ENCODE peak calls at places on chromosomes 3 and 15, in eight cellular contexts. J is Panc1, V is right lobe of liver, L is fibroblast of mammary gland, O is pancreas, R is nephron progenitor cell, I is kidney, H is WTC11. S is an unnamed sample.
A peak's percentile ranks its signal among the peaks of the same experiment; 100 is the strongest.

GRCh38 chr15:55241895-55242294 is 45.2 kb upstream of the RSL24D1 start:
- DNase-seq in J (no peak), V (no peak), L (peak; percentile 57), O (no peak), R (no peak), I (no peak), H (no peak), S (no peak)

GRCh38 chr3:52934626-52935530 is 37.5 kb upstream of the STIMATE start:
- DNase-seq in J (peak; percentile 24), V (peak; percentile 56), L (peak; percentile 69), O (peak; percentile 34), R (peak; percentile 44), I (no peak), H (peak; percentile 43), S (peak; percentile 29)

GRCh38 chr3:53169045-53169831 is 8.2 kb downstream of the PRKCD start:
- DNase-seq in J (no peak), V (no peak), L (no peak), O (no peak), R (peak; percentile 53), I (no peak), H (peak; percentile 53), S (no peak)

GRCh38 chr15:88638626-88639372 is at the start of gene ISG20:
- DNase-seq in J (peak; percentile 96), V (peak; percentile 92), L (peak; percentile 98), O (peak; percentile 91), R (peak; percentile 38), I (peak; percentile 99), H (peak; percentile 86), S (no peak)

GRCh38 chr3:46350262-46350565 is 3.7 kb upstream of the CCR2 start:
- DNase-seq in J (no peak), V (no peak), L (no peak), O (no peak), R (no peak), I (no peak), H (no peak), S (no peak)

GRCh38 chr3:135041586-135041985 is 246.5 kb downstream of the EPHB1 start:
- DNase-seq in J (no peak), V (no peak), L (peak; percentile 19), O (no peak), R (no peak), I (no peak), H (no peak), S (no peak)

GRCh38 chr3:32626650-32627049 is 56.0 kb upstream of the DYNC1LI1 start:
- DNase-seq in J (no peak), V (no peak), L (no peak), O (no peak), R (no peak), I (no peak), H (no peak), S (no peak)

GRCh38 chr3:114025451-114025850 is 30.9 kb downstream of the CCDC191 start:
- DNase-seq in J (no peak), V (no peak), L (no peak), O (no peak), R (no peak), I (no peak), H (no peak), S (no peak)

GRCh38 chr15:55894406-55894965 is 98.9 kb downstream of the NEDD4 start:
- DNase-seq in J (no peak), V (no peak), L (no peak), O (no peak), R (no peak), I (no peak), H (no peak), S (no peak)

GRCh38 chr3:13047296-13048165 is 25.7 kb downstream of the IQSEC1 start:
- DNase-seq in J (no peak), V (no peak), L (no peak), O (no peak), R (no peak), I (peak; percentile 59), H (no peak), S (no peak)

GRCh38 chr3:153830552-153830951 is 290.6 kb upstream of the ARHGEF26 start:
- DNase-seq in J (no peak), V (no peak), L (no peak), O (no peak), R (no peak), I (no peak), H (no peak), S (no peak)

GRCh38 chr15:34470091-34470490 is 32.5 kb upstream of the GOLGA8A start:
- DNase-seq in J (no peak), V (no peak), L (no peak), O (no peak), R (no peak), I (no peak), H (no peak), S (no peak)

GRCh38 chr3:190446492-190447301 is 3.0 kb downstream of the TMEM207 start:
- DNase-seq in J (no peak), V (no peak), L (no peak), O (no peak), R (no peak), I (no peak), H (no peak), S (no peak)

GRCh38 chr3:121999931-122000330 is 22.1 kb downstream of the ILDR1 start:
- DNase-seq in J (no peak), V (no peak), L (no peak), O (no peak), R (no peak), I (no peak), H (no peak), S (no peak)

GRCh38 chr3:182234881-182235280 is 523.2 kb downstream of the SOX2 start:
- DNase-seq in J (no peak), V (no peak), L (peak; percentile 25), O (no peak), R (no peak), I (no peak), H (no peak), S (no peak)

GRCh38 chr3:153688541-153689120 is 432.6 kb upstream of the ARHGEF26 start:
- DNase-seq in J (no peak), V (no peak), L (no peak), O (no peak), R (no peak), I (no peak), H (no peak), S (no peak)

GRCh38 chr3:153293222-153293621 is 131.2 kb downstream of the RAP2B start:
- DNase-seq in J (no peak), V (no peak), L (peak; percentile 87), O (no peak), R (no peak), I (no peak), H (no peak), S (no peak)

GRCh38 chr3:195162033-195162669 is 108.8 kb downstream of the XXYLT1 start:
- DNase-seq in J (no peak), V (no peak), L (no peak), O (no peak), R (no peak), I (peak; percentile 86), H (no peak), S (no peak)

DNA sequence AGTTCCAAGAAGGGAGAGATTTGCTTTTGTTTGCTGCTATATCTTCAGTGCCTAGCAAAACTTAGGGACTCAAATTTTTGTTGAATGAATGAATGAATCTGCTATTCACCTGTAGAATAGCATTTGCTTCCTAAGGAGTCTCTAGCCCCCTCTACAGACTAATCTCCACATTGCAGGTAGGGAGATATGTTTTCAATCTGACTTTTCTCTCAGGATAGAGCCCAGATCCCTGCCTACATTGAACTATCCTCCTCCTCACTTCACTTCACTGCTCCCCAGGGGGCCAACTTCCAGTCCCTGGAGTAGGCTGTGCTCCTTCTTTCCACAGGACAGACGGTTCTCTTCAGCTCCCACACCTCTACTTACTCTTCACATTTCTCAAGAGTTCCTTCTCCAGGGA is 81.9 kb upstream of the PTX3 start:
- DNase-seq in J (no peak), V (no peak), L (peak; percentile 54), O (no peak), R (no peak), I (no peak), H (peak; percentile 37), S (no peak)
- TF ChIP-seq CTCF in J (peak; percentile 64), V (no peak), L (peak; percentile 78), O (peak; percentile 16), R (peak; percentile 49), I (no peak), H (peak; percentile 72), S (peak; percentile 9)

GRCh38 chr3:100004931-100005330 is 109.4 kb downstream of the FILIP1L start:
- DNase-seq in J (no peak), V (no peak), L (no peak), O (no peak), R (no peak), I (no peak), H (no peak), S (no peak)
- TF ChIP-seq CTCF in J (no peak), V (no peak), L (no peak), O (no peak), R (no peak), I (no peak), H (no peak), S (no peak)

DNA sequence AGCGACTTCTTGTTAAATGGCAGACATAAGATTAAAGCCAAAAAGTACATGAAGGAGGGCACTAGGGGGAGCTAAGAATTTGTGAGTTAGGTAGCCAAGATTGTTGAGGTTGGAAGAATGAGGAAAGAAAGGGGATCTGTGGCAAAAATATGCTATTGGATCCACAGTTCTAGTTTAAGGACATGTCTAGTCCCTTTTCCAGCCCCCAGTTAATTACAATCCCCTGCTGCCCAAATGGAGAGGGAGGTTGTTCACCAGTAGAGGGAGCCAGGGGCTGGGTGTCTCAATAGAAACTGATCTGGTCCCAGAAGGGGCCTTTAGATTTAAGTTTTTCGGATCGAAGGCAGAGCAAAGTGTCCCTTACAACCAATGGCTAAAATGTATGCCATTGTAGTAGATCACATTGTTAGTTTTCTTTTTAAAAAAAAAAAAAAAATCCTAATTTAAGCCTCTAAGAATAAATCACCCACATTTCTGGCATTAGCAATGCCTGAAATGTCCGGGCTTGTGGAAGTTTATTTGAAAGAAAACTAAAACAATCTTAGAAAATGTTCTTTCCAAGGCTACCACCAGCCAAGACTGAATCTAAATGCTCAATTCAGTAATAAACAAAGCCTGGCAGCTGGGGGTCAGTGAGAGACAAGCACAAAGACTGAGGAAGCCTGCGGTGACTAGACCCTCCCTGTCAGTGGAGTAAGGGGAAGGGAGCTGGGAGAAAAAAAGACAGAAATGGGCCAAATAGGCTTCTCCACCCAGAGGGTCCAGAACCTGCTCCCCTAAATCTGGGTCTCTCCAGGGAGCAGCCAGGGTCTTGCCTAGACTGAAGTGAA is 7.1 kb downstream of the COL8A1 start:
- DNase-seq in J (peak; percentile 13), V (no peak), L (peak; percentile 88), O (no peak), R (peak; percentile 28), I (no peak), H (peak; percentile 58), S (no peak)
- TF ChIP-seq CTCF in J (peak; percentile 85), V (peak; percentile 25), L (peak; percentile 75), O (peak; percentile 18), R (peak; percentile 62), I (peak; percentile 35), H (peak; percentile 52), S (peak; percentile 35)

GRCh38 chr15:73325191-73325980 is 43.4 kb downstream of the HCN4 start:
- DNase-seq in J (no peak), V (no peak), L (no peak), O (no peak), R (no peak), I (no peak), H (peak; percentile 41), S (peak; percentile 40)
- TF ChIP-seq CTCF in J (no peak), V (no peak), L (no peak), O (no peak), R (peak; percentile 14), I (no peak), H (peak; percentile 26), S (peak; percentile 22)

DNA sequence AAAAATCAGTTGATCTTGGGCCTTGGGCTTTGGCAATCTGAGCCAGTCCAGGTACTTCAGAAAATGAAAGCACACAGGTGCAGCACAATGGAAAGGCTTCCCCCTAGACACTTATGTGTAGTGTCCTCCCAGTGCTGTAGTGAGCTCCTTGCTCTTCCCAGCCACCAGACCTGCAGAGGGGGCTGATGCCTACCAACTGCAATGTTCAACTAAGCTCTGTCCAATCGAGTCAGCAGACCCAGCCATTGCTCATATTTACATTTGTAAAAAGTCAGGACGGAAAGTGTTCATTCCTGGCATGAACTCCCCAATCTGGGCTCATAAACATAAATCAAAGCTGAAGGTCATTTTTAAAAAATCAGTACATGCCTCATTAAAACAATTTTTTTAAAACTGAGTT is 73.0 kb downstream of the FOXP1 start:
- DNase-seq in J (no peak), V (no peak), L (peak; percentile 34), O (no peak), R (no peak), I (no peak), H (no peak), S (no peak)
- TF ChIP-seq CTCF in J (no peak), V (no peak), L (peak; percentile 15), O (no peak), R (no peak), I (no peak), H (no peak), S (no peak)

S was measured in D721Med.